ENCODE peak calls at places on chromosomes 4 and X, in six cellular contexts. One of them, this sample, is unnamed. For H3K27me3 and H3K4me1, the result is how much of the 10 kb centered on the place peaks cover.

GRCh38 chr4:118817178-118817930 is 18.6 kb downstream of the SEC24D start:
- DNase-seq in heart left ventricle: no peak
- DNase-seq in H1: no peak
- DNase-seq in breast epithelium: no peak
- DNase-seq in uterus: no peak
- DNase-seq in IMR-90: no peak
- DNase-seq in this sample: no peak

GRCh38 chr4:149887091-149887490 is 71.4 kb upstream of the IQCM start:
- DNase-seq in heart left ventricle: no peak
- DNase-seq in H1: no peak
- DNase-seq in breast epithelium: no peak
- DNase-seq in uterus: no peak
- DNase-seq in IMR-90: no peak
- DNase-seq in this sample: no peak

GRCh38 chrX:3351287-3351686 is 4.8 kb upstream of the MXRA5 start:
- DNase-seq in heart left ventricle: no peak
- DNase-seq in H1: no peak
- DNase-seq in breast epithelium: no peak
- DNase-seq in uterus: no peak
- DNase-seq in IMR-90: no peak
- DNase-seq in this sample: no peak

GRCh38 chrX:71144651-71145050 is at the start of gene NLGN3:
- DNase-seq in heart left ventricle: no peak
- DNase-seq in H1: no peak
- DNase-seq in breast epithelium: no peak
- DNase-seq in uterus: no peak
- DNase-seq in IMR-90: no peak
- DNase-seq in this sample: peak

GRCh38 chr4:158863296-158863695 is 94.5 kb downstream of the FNIP2 start:
- DNase-seq in heart left ventricle: no peak
- DNase-seq in H1: no peak
- DNase-seq in breast epithelium: no peak
- DNase-seq in uterus: no peak
- DNase-seq in IMR-90: no peak
- DNase-seq in this sample: no peak

GRCh38 chr4:28350485-28350884 is 1489.8 kb downstream of the STIM2 start:
- DNase-seq in heart left ventricle: no peak
- DNase-seq in H1: no peak
- DNase-seq in breast epithelium: no peak
- DNase-seq in uterus: no peak
- DNase-seq in IMR-90: peak
- DNase-seq in this sample: no peak

GRCh38 chr4:18645356-18645755 is 623.8 kb upstream of the LCORL start:
- DNase-seq in heart left ventricle: no peak
- DNase-seq in H1: no peak
- DNase-seq in breast epithelium: no peak
- DNase-seq in uterus: no peak
- DNase-seq in IMR-90: no peak
- DNase-seq in this sample: no peak

GRCh38 chr4:184349283-184350039 is 124.9 kb downstream of the IRF2 start:
- DNase-seq in heart left ventricle: peak
- DNase-seq in H1: no peak
- DNase-seq in breast epithelium: no peak
- DNase-seq in uterus: no peak
- DNase-seq in IMR-90: no peak
- DNase-seq in this sample: peak

GRCh38 chrX:73525928-73526690 is 36.9 kb upstream of the CHIC1 start:
- DNase-seq in heart left ventricle: no peak
- DNase-seq in H1: no peak
- DNase-seq in breast epithelium: no peak
- DNase-seq in uterus: no peak
- DNase-seq in IMR-90: no peak
- DNase-seq in this sample: no peak

GRCh38 chr4:81040175-81040659 is 9.7 kb downstream of the BMP3 start:
- DNase-seq in heart left ventricle: no peak
- DNase-seq in H1: no peak
- DNase-seq in breast epithelium: no peak
- DNase-seq in uterus: no peak
- DNase-seq in IMR-90: peak
- DNase-seq in this sample: no peak

GRCh38 chr4:3523146-3523627 is 9.0 kb downstream of the LRPAP1 start:
- DNase-seq in heart left ventricle: no peak
- DNase-seq in H1: no peak
- DNase-seq in breast epithelium: no peak
- DNase-seq in uterus: peak
- DNase-seq in IMR-90: no peak
- DNase-seq in this sample: no peak

GRCh38 chr4:101020956-101021355 is 326.4 kb downstream of the PPP3CA start:
- DNase-seq in heart left ventricle: no peak
- DNase-seq in H1: no peak
- DNase-seq in breast epithelium: no peak
- DNase-seq in uterus: no peak
- DNase-seq in IMR-90: peak
- DNase-seq in this sample: no peak

GRCh38 chr4:12889054-12889453 is 595.1 kb downstream of the RAB28 start:
- DNase-seq in heart left ventricle: peak
- DNase-seq in H1: no peak
- DNase-seq in breast epithelium: no peak
- DNase-seq in uterus: no peak
- DNase-seq in IMR-90: no peak
- DNase-seq in this sample: no peak

GRCh38 chr4:94489075-94489474 is 37.3 kb downstream of the PDLIM5 start:
- DNase-seq in heart left ventricle: no peak
- DNase-seq in H1: no peak
- DNase-seq in breast epithelium: no peak
- DNase-seq in uterus: no peak
- DNase-seq in IMR-90: no peak
- DNase-seq in this sample: no peak

GRCh38 chr4:23934915-23935314 is 45.1 kb upstream of the PPARGC1A start:
- DNase-seq in heart left ventricle: peak
- DNase-seq in H1: no peak
- DNase-seq in breast epithelium: peak
- DNase-seq in uterus: no peak
- DNase-seq in IMR-90: peak
- DNase-seq in this sample: peak

GRCh38 chr4:6775746-6776145 is 6.8 kb upstream of the KIAA0232 start:
- DNase-seq in heart left ventricle: no peak
- DNase-seq in H1: no peak
- DNase-seq in breast epithelium: no peak
- DNase-seq in uterus: no peak
- DNase-seq in IMR-90: no peak
- DNase-seq in this sample: no peak

GRCh38 chrX:100615015-100615414 is 21.6 kb downstream of the TSPAN6 start:
- DNase-seq in heart left ventricle: no peak
- DNase-seq in H1: no peak
- DNase-seq in breast epithelium: no peak
- DNase-seq in uterus: no peak
- DNase-seq in IMR-90: peak
- DNase-seq in this sample: peak

GRCh38 chr4:184961693-184962092 is 56.6 kb upstream of the HELT start:
- DNase-seq in heart left ventricle: no peak
- DNase-seq in H1: no peak
- DNase-seq in breast epithelium: no peak
- DNase-seq in uterus: no peak
- DNase-seq in IMR-90: no peak
- DNase-seq in this sample: no peak

DNA sequence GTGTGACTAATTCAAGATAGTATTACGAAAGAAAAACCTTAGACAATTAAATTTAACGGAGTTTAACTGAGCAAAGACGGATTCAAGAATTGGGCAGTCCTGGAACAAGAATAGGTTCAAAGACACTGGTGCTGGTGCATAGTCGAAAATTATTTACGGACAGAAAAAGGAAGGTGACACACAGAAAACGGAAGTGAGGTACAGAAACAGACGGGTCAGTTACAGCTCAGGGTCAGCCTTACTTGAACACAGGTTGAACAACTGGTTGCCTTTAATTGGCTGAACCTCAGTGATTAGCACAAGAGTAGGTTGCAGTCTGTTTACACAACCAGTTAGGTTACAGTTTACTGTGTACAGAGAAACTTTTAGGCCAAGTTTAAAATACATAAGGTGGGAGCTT is 31.5 kb downstream of the KLHL8 start:
- DNase-seq in heart left ventricle: no peak
- DNase-seq in H1: no peak
- DNase-seq in breast epithelium: no peak
- DNase-seq in uterus: no peak
- DNase-seq in IMR-90: no peak
- DNase-seq in this sample: no peak
- TF ChIP-seq POLR2A in heart left ventricle: no peak
- TF ChIP-seq POLR2A in H1: no peak
- TF ChIP-seq POLR2A in breast epithelium: no peak
- TF ChIP-seq POLR2A in uterus: no peak
- TF ChIP-seq POLR2A in IMR-90: no peak
- TF ChIP-seq POLR2A in this sample: no peak

GRCh38 chrX:69189972-69190371 is 24.7 kb upstream of the PJA1 start:
- DNase-seq in heart left ventricle: peak
- DNase-seq in H1: no peak
- DNase-seq in breast epithelium: no peak
- DNase-seq in uterus: peak
- DNase-seq in IMR-90: no peak
- DNase-seq in this sample: peak

GRCh38 chrX:69186651-69187050 is 21.4 kb upstream of the PJA1 start:
- DNase-seq in heart left ventricle: no peak
- DNase-seq in H1: no peak
- DNase-seq in breast epithelium: no peak
- DNase-seq in uterus: no peak
- DNase-seq in IMR-90: no peak
- DNase-seq in this sample: no peak

GRCh38 chrX:69182818-69183375 is 17.6 kb upstream of the PJA1 start:
- DNase-seq in heart left ventricle: no peak
- DNase-seq in H1: no peak
- DNase-seq in breast epithelium: no peak
- DNase-seq in uterus: no peak
- DNase-seq in IMR-90: no peak
- DNase-seq in this sample: no peak

DNA sequence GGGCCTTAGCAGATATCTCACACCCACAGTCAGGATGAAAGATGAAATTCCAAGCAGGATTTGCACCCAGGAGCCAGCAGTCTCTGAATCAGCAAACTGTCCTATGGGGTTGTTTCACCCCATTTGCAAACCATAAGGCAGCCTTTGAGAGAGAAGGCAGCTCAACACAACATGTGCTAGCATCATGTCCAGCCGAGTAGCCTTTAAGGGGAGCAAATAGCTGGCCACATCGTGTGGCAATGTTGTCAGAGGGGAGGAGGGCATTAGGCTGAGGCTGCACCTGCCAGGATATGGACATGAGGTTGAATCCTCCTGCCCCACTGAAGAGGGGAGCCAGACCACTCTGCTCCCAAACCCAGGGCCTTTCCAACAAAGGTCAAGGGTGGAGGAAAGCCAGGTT is 20.6 kb upstream of the PJA1 start:
- DNase-seq in heart left ventricle: no peak
- DNase-seq in H1: no peak
- DNase-seq in breast epithelium: no peak
- DNase-seq in uterus: no peak
- DNase-seq in IMR-90: no peak
- DNase-seq in this sample: no peak
- H3K27me3 ChIP-seq in heart left ventricle: under half
- H3K27me3 ChIP-seq in H1: under half
- H3K27me3 ChIP-seq in breast epithelium: half or more
- H3K27me3 ChIP-seq in uterus: under half
- H3K27me3 ChIP-seq in IMR-90: under half
- H3K27me3 ChIP-seq in this sample: under half

GRCh38 chr4:74042681-74043080 is 4.2 kb upstream of the CXCL3 start:
- DNase-seq in heart left ventricle: no peak
- DNase-seq in H1: no peak
- DNase-seq in breast epithelium: no peak
- DNase-seq in uterus: no peak
- DNase-seq in IMR-90: no peak
- DNase-seq in this sample: no peak

GRCh38 chr4:74047152-74047551 is 8.7 kb upstream of the CXCL3 start:
- DNase-seq in heart left ventricle: no peak
- DNase-seq in H1: no peak
- DNase-seq in breast epithelium: no peak
- DNase-seq in uterus: no peak
- DNase-seq in IMR-90: no peak
- DNase-seq in this sample: no peak

GRCh38 chr4:74045247-74045646 is 6.8 kb upstream of the CXCL3 start:
- DNase-seq in heart left ventricle: no peak
- DNase-seq in H1: no peak
- DNase-seq in breast epithelium: no peak
- DNase-seq in uterus: no peak
- DNase-seq in IMR-90: no peak
- DNase-seq in this sample: no peak

GRCh38 chr4:74045772-74046171 is 7.3 kb upstream of the CXCL3 start:
- DNase-seq in heart left ventricle: no peak
- DNase-seq in H1: no peak
- DNase-seq in breast epithelium: no peak
- DNase-seq in uterus: no peak
- DNase-seq in IMR-90: no peak
- DNase-seq in this sample: no peak

DNA sequence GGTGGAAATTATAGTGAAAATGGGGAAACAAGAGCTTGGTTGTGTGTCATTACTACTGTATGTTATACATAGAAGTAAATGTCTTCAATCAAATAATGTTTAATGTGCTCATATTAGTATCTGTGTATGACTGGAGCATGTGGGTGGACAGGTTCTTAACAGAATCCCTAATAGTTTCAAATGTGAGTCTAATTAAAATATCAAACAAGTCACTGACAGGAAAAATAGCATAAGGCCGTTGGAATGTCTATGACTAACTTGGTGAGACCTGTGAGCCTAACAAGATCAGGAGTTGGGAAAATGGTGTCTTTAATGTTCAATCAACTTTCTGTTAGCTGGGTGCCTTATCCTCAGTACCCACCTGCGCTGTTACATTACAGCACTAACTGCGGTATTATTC is 6.2 kb upstream of the CXCL3 start:
- DNase-seq in heart left ventricle: no peak
- DNase-seq in H1: no peak
- DNase-seq in breast epithelium: no peak
- DNase-seq in uterus: no peak
- DNase-seq in IMR-90: peak
- DNase-seq in this sample: no peak
- H3K4me1 ChIP-seq in heart left ventricle: under half
- H3K4me1 ChIP-seq in H1: under half
- H3K4me1 ChIP-seq in breast epithelium: under half
- H3K4me1 ChIP-seq in uterus: under half
- H3K4me1 ChIP-seq in IMR-90: under half
- H3K4me1 ChIP-seq in this sample: under half

DNA sequence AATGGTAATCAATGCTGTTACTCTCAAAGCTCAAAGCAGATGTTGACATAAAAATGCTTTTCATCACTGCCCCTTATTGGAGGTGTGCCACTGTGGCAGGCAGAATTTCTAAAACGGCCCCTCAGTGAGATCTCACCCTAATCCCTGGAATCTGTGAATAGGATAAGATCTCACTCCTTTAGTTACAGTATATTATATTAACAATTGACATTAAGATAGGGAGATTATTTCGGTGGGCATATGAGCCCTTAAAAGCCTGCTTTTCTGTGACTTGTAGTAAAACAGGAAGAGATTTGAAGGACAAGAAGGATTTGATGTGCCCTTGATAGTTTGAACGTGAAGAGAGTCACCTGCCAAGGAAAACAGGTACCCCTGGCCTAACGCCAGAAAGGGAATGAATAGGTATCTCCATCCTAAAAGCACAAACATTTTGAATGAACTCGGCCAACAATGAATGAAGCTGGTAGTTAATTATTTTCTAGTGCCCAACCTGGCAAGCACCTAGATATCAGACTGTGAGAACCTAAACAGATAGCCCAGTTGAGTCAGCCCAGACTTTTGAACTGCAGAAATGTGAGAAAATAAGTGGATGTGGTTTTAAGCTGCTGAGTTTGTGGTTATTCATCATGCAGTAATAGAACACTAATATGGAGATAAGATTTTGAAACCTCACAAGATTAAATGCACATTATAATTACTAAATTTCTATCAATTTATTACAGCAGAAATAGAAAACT is 881.6 kb downstream of the PCDH18 start:
- DNase-seq in heart left ventricle: no peak
- DNase-seq in H1: no peak
- DNase-seq in breast epithelium: no peak
- DNase-seq in uterus: no peak
- DNase-seq in IMR-90: peak
- DNase-seq in this sample: no peak
- TF ChIP-seq POLR2A in heart left ventricle: no peak
- TF ChIP-seq POLR2A in H1: no peak
- TF ChIP-seq POLR2A in breast epithelium: no peak
- TF ChIP-seq POLR2A in uterus: no peak
- TF ChIP-seq POLR2A in IMR-90: no peak
- TF ChIP-seq POLR2A in this sample: no peak

This sample was measured in testis.